ENCODE peak calls at places on chromosomes 5 and 9, in eight cellular contexts. Y is SW480; Z is CD4-positive, CD25-positive, alpha-beta regulatory T cell; X is effector memory CD4-positive, alpha-beta T cell; P is stomach; D is RWPE1; W is Peyer's patch; V is mucosa of gallbladder. O is an unnamed sample.

GRCh38 chr5:9197881-9198260 is 348.0 kb downstream of the SEMA5A start:
- DNase-seq in Y (no peak), Z (no peak), X (no peak), P (no peak), D (no peak), W (no peak), V (no peak), O (no peak)

GRCh38 chr9:21165516-21165915 is 944 bp downstream of the IFNA21 start:
- DNase-seq in Y (no peak), Z (no peak), X (no peak), P (no peak), D (no peak), W (no peak), V (no peak), O (no peak)

GRCh38 chr5:76402880-76403712 is at the start of gene IQGAP2:
- DNase-seq in Y (peak), Z (peak), X (peak), P (peak), D (peak), W (peak), V (peak), O (peak)

GRCh38 chr5:15993934-15994333 is 185.7 kb downstream of the MARCHF11 start:
- DNase-seq in Y (no peak), Z (no peak), X (no peak), P (no peak), D (no peak), W (no peak), V (no peak), O (peak)

GRCh38 chr5:155794801-155795200 is 532.2 kb upstream of the SGCD start:
- DNase-seq in Y (peak), Z (no peak), X (no peak), P (no peak), D (no peak), W (no peak), V (no peak), O (peak)

GRCh38 chr5:35924122-35924949 is 14.1 kb downstream of the CAPSL start:
- DNase-seq in Y (no peak), Z (no peak), X (no peak), P (no peak), D (peak), W (no peak), V (no peak), O (no peak)

GRCh38 chr9:35367451-35367850 is 122.5 kb upstream of the RUSC2 start:
- DNase-seq in Y (peak), Z (no peak), X (no peak), P (no peak), D (peak), W (no peak), V (no peak), O (peak)

GRCh38 chr5:125564336-125564975 is 818.0 kb upstream of the ZNF608 start:
- DNase-seq in Y (no peak), Z (no peak), X (no peak), P (no peak), D (no peak), W (no peak), V (no peak), O (no peak)

GRCh38 chr5:120538644-120539043 is 74.5 kb downstream of the PRR16 start:
- DNase-seq in Y (no peak), Z (no peak), X (no peak), P (no peak), D (no peak), W (no peak), V (no peak), O (no peak)

GRCh38 chr5:155529366-155529765 is 515.8 kb downstream of the KIF4B start:
- DNase-seq in Y (no peak), Z (no peak), X (no peak), P (no peak), D (peak), W (no peak), V (no peak), O (no peak)

GRCh38 chr5:97165726-97166125 is 17.3 kb downstream of the RIOK2 start:
- DNase-seq in Y (peak), Z (no peak), X (no peak), P (no peak), D (no peak), W (peak), V (no peak), O (no peak)

O was measured in endothelial cell of umbilical vein.